ENCODE peak calls at places on chromosomes 3 and 15, in ten cellular contexts. Q is pancreas; G is naive thymus-derived CD8-positive, alpha-beta T cell; C is CD8-positive, alpha-beta T cell; V is aorta; L is GM12878; S is Panc1; W is GM23338; F is natural killer cell; E is upper lobe of right lung. Z is an unnamed sample.
A peak's percentile ranks its signal among the peaks of the same experiment; 100 is the strongest.

GRCh38 chr3:72744330-72744729 is 103.9 kb downstream of the SHQ1 start:
- ATAC-seq in Q (no peak), G (no peak), C (no peak), V (no peak), L (no peak), S (no peak), W (no peak), F (no peak), E (no peak), Z (no peak)

GRCh38 chr15:90860942-90861675 is 7.3 kb upstream of the FURIN start:
- ATAC-seq in Q (peak; percentile 74), G (no peak), C (no peak), V (no peak), L (no peak), S (no peak), W (no peak), F (no peak), E (no peak), Z (no peak)

GRCh38 chr15:63504979-63505841 is 817 bp downstream of the USP3 start:
- ATAC-seq in Q (no peak), G (no peak), C (no peak), V (peak; percentile 2), L (peak; percentile 34), S (peak; percentile 40), W (peak; percentile 11), F (peak; percentile 3), E (peak; percentile 1), Z (peak; percentile 58)

GRCh38 chr15:68511073-68511991 is 67.5 kb upstream of the CORO2B start:
- ATAC-seq in Q (peak; percentile 55), G (no peak), C (no peak), V (peak; percentile 38), L (no peak), S (no peak), W (no peak), F (no peak), E (peak; percentile 44), Z (no peak)

GRCh38 chr3:78277793-78278192 is 1237.9 kb downstream of the ROBO2 start:
- ATAC-seq in Q (no peak), G (no peak), C (no peak), V (no peak), L (peak; percentile 65), S (no peak), W (no peak), F (peak; percentile 44), E (no peak), Z (no peak)

GRCh38 chr15:58472821-58473581 is 41.2 kb downstream of the LIPC start:
- ATAC-seq in Q (no peak), G (peak; percentile 91), C (peak; percentile 76), V (no peak), L (peak; percentile 68), S (no peak), W (no peak), F (peak; percentile 68), E (no peak), Z (no peak)

GRCh38 chr15:83094592-83094991 is 12.9 kb upstream of the TM6SF1 start:
- ATAC-seq in Q (no peak), G (no peak), C (no peak), V (no peak), L (no peak), S (peak; percentile 42), W (no peak), F (no peak), E (peak; percentile 75), Z (no peak)

GRCh38 chr3:72473156-72473555 is 375.1 kb downstream of the SHQ1 start:
- ATAC-seq in Q (no peak), G (no peak), C (no peak), V (no peak), L (peak; percentile 93), S (no peak), W (no peak), F (no peak), E (no peak), Z (no peak)

GRCh38 chr3:126932188-126932931 is 50.6 kb upstream of the PLXNA1 start:
- ATAC-seq in Q (peak; percentile 14), G (no peak), C (no peak), V (no peak), L (no peak), S (peak; percentile 65), W (no peak), F (no peak), E (peak; percentile 27), Z (no peak)

GRCh38 chr3:1700650-1701049 is 398.0 kb upstream of the CNTN4 start:
- ATAC-seq in Q (no peak), G (no peak), C (no peak), V (no peak), L (no peak), S (no peak), W (no peak), F (no peak), E (peak; percentile 24), Z (no peak)

GRCh38 chr3:190338717-190339116 is 16.5 kb upstream of the CLDN1 start:
- ATAC-seq in Q (peak; percentile 76), G (no peak), C (no peak), V (no peak), L (peak; percentile 52), S (no peak), W (no peak), F (no peak), E (peak; percentile 80), Z (no peak)

GRCh38 chr15:96366526-96366877 is 36.0 kb downstream of the NR2F2 start:
- ATAC-seq in Q (no peak), G (no peak), C (no peak), V (no peak), L (peak; percentile 5), S (no peak), W (peak; percentile 40), F (no peak), E (no peak), Z (no peak)

GRCh38 chr15:71162309-71162708 is 47.0 kb downstream of the THSD4 start:
- ATAC-seq in Q (no peak), G (no peak), C (no peak), V (no peak), L (no peak), S (no peak), W (no peak), F (no peak), E (no peak), Z (no peak)

GRCh38 chr3:16410659-16411058 is 102.8 kb downstream of the RFTN1 start:
- ATAC-seq in Q (no peak), G (no peak), C (no peak), V (no peak), L (no peak), S (no peak), W (no peak), F (no peak), E (peak; percentile 88), Z (no peak)

GRCh38 chr3:181604267-181604666 is 107.5 kb upstream of the SOX2 start:
- ATAC-seq in Q (no peak), G (no peak), C (no peak), V (no peak), L (no peak), S (no peak), W (no peak), F (no peak), E (no peak), Z (no peak)

GRCh38 chr3:152384412-152384811 is 115.7 kb downstream of the MBNL1 start:
- ATAC-seq in Q (no peak), G (peak; percentile 68), C (peak; percentile 64), V (no peak), L (peak; percentile 45), S (no peak), W (no peak), F (peak; percentile 64), E (peak; percentile 33), Z (no peak)

GRCh38 chr3:164458986-164459385 is 619.3 kb downstream of the SI start:
- ATAC-seq in Q (no peak), G (no peak), C (no peak), V (no peak), L (peak; percentile 70), S (no peak), W (no peak), F (no peak), E (no peak), Z (no peak)

GRCh38 chr3:8741581-8742355 is 8.2 kb downstream of the CAV3 start:
- ATAC-seq in Q (peak; percentile 28), G (no peak), C (no peak), V (no peak), L (no peak), S (peak; percentile 80), W (peak; percentile 89), F (no peak), E (no peak), Z (peak; percentile 86)

GRCh38 chr3:112302881-112303761 is 9.1 kb upstream of the SLC9C1 start:
- ATAC-seq in Q (peak; percentile 22), G (peak; percentile 61), C (peak; percentile 64), V (peak; percentile 37), L (peak; percentile 66), S (no peak), W (peak; percentile 92), F (peak; percentile 44), E (no peak), Z (peak; percentile 69)

GRCh38 chr3:40292637-40293036 is 16.9 kb upstream of the EIF1B start:
- ATAC-seq in Q (no peak), G (no peak), C (no peak), V (no peak), L (no peak), S (no peak), W (peak; percentile 89), F (no peak), E (no peak), Z (no peak)

GRCh38 chr3:152399374-152399773 is 130.6 kb downstream of the MBNL1 start:
- ATAC-seq in Q (peak; percentile 49), G (no peak), C (peak; percentile 15), V (no peak), L (peak; percentile 8), S (no peak), W (no peak), F (peak; percentile 34), E (peak; percentile 35), Z (peak; percentile 25)